ENCODE peak calls at places on chromosomes 13 and 19, in seven cellular contexts. B is stomach, H is neuronal stem cell, W is transverse colon, X is PC-9, V is RWPE2, E is thyroid gland. I is an unnamed sample.

GRCh38 chr13:43223206-43223605 is 199.8 kb downstream of the DNAJC15 start:
- DNase-seq in B (no peak), V (no peak), W (no peak), X (no peak), H (no peak), E (no peak), I (no peak)

GRCh38 chr13:25203256-25203794 is 31.2 kb upstream of the AMER2 start:
- DNase-seq in W (no peak), V (no peak), B (no peak), X (no peak), H (no peak), E (peak; percentile 47), I (no peak)

GRCh38 chr13:65309906-65310305 is 1920.2 kb downstream of the PCDH9 start:
- DNase-seq in H (no peak), B (no peak), X (no peak), W (no peak), E (no peak), V (no peak), I (no peak)

GRCh38 chr19:8578642-8579265 is 1.5 kb upstream of the MYO1F start:
- DNase-seq in W (peak; percentile 85), E (peak; percentile 68), B (peak; percentile 83), H (peak; percentile 76), V (no peak), X (peak; percentile 55), I (peak; percentile 88)

GRCh38 chr13:30872685-30873443 is 33.2 kb upstream of the MEDAG start:
- DNase-seq in B (no peak), E (peak; percentile 54), W (no peak), H (peak; percentile 77), V (no peak), X (no peak), I (no peak)

GRCh38 chr13:105920375-105920774 is 615.1 kb downstream of the EFNB2 start:
- DNase-seq in X (peak; percentile 93), E (no peak), B (no peak), W (peak; percentile 21), V (no peak), H (peak; percentile 58), I (no peak)

GRCh38 chr19:1528596-1529429 is 4.9 kb downstream of the PLK5 start:
- DNase-seq in H (no peak), V (no peak), B (no peak), E (no peak), X (no peak), W (no peak), I (no peak)

GRCh38 chr13:45198041-45198440 is 2.8 kb downstream of the KCTD4 start:
- DNase-seq in X (no peak), W (no peak), B (no peak), V (no peak), E (no peak), H (no peak), I (no peak)

GRCh38 chr19:14061751-14062557 is at the start of gene PALM3:
- DNase-seq in X (peak; percentile 66), V (no peak), H (no peak), W (peak; percentile 35), E (peak; percentile 95), B (peak; percentile 90), I (no peak)

GRCh38 chr13:36345438-36346221 is 564 bp downstream of the SPART start:
- DNase-seq in W (peak; percentile 60), X (peak; percentile 84), V (no peak), E (peak; percentile 70), B (peak; percentile 67), H (peak; percentile 58), I (peak; percentile 16)

GRCh38 chr13:40302351-40302750 is 364.1 kb downstream of the FOXO1 start:
- DNase-seq in H (no peak), B (no peak), E (no peak), W (no peak), X (no peak), V (no peak), I (no peak)

GRCh38 chr13:104641309-104641708 is 1575.1 kb upstream of the SLC10A2 start:
- DNase-seq in X (peak; percentile 75), H (no peak), B (no peak), V (no peak), E (no peak), W (no peak), I (no peak)

GRCh38 chr13:111859361-111860105 is 207.4 kb upstream of the SOX1 start:
- DNase-seq in W (no peak), V (no peak), E (no peak), B (no peak), H (no peak), X (no peak), I (no peak)

GRCh38 chr19:36605839-36606478 is 846 bp downstream of the ZNF382 start:
- DNase-seq in B (no peak), H (peak; percentile 0), W (no peak), X (no peak), E (peak; percentile 5), V (no peak), I (no peak)

GRCh38 chr19:36605101-36605838 is at the start of gene ZNF382:
- DNase-seq in E (peak; percentile 80), V (peak; percentile 59), X (no peak), W (peak; percentile 57), H (peak; percentile 60), B (peak; percentile 40), I (peak; percentile 82)

DNA sequence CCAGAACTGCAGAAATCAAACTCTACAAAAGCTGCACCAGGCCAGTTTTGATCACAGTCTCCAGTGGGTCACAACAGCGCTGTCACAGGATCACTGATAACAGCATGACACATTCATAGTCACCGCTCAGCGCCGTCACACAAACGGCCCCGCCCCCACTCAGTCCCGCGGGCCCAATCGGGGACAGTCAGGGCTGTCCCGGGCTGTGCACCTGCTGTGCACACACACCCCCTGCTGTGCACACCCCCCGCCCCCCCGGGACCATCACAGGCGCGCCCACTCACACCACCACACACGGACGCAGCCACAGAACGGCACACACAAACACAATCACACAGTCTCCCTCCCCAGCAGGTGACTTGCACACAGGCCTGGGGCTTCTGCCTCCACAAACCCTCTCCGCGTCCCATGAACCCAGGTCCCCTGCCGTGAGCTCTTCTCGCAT is 435 bp upstream of the ZNF382 start:
- DNase-seq in H (no peak), E (peak; percentile 70), B (peak; percentile 44), W (peak; percentile 38), X (no peak), V (no peak), I (peak; percentile 72)
- H3K27ac ChIP-seq in H (no peak overlapping the region), E (peak overlapping the region; percentile 72), B (peak overlapping the region; percentile 40), W (peak overlapping the region; percentile 80), X (no peak overlapping the region), V (no peak overlapping the region), I (peak overlapping the region; percentile 95)

GRCh38 chr19:41219924-41220567 is 1.0 kb downstream of the AXL start:
- DNase-seq in B (no peak), X (no peak), W (peak; percentile 25), H (no peak), V (no peak), E (no peak), I (no peak)
- H3K27ac ChIP-seq in B (peak overlapping the region; percentile 72), X (no peak overlapping the region), W (peak overlapping the region; percentile 92), H (no peak overlapping the region), V (peak overlapping the region; percentile 95), E (peak overlapping the region; percentile 85), I (no peak overlapping the region)

GRCh38 chr19:17656970-17657369 is 31.2 kb downstream of the UNC13A start:
- DNase-seq in V (no peak), B (no peak), E (no peak), H (no peak), X (no peak), W (no peak), I (no peak)

GRCh38 chr19:17658666-17659065 is 29.5 kb downstream of the UNC13A start:
- DNase-seq in W (no peak), V (no peak), B (no peak), E (no peak), X (no peak), H (no peak), I (no peak)

GRCh38 chr19:17659996-17660395 is 28.2 kb downstream of the UNC13A start:
- DNase-seq in H (no peak), B (no peak), W (no peak), X (no peak), V (no peak), E (no peak), I (no peak)

GRCh38 chr19:17655751-17656480 is 32.2 kb downstream of the UNC13A start:
- DNase-seq in X (no peak), V (no peak), W (no peak), E (no peak), B (no peak), H (no peak), I (no peak)

DNA sequence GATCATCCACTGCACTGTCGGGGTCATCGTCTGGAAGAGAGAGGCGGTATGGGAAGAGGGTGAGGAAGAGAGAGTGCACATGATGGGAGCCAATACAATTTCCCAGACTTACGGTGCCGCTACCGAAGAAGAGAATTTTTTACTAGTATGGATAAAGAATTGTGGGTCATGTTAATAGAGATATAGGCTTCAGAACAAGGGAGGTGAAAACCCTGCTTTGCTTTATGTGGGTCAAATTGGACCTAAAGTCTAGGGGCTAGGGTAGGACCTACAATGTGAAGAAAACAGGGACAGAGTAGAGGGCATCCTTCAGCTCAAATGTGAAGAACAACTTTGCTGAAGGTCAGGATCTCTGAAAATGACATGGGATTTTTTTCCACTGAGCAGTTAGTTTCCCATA is 29.9 kb downstream of the UNC13A start:
- DNase-seq in W (no peak), X (no peak), E (no peak), V (no peak), H (no peak), B (no peak), I (no peak)
- H3K27ac ChIP-seq in W (no peak overlapping the region), X (no peak overlapping the region), E (no peak overlapping the region), V (no peak overlapping the region), H (no peak overlapping the region), B (no peak overlapping the region), I (no peak overlapping the region)

GRCh38 chr19:18660051-18660910 is 23.2 kb upstream of the CRTC1 start:
- DNase-seq in W (peak; percentile 28), X (no peak), H (no peak), B (no peak), E (no peak), V (peak; percentile 60), I (no peak)
- H3K27ac ChIP-seq in W (peak overlapping the region; percentile 69), X (no peak overlapping the region), H (no peak overlapping the region), B (no peak overlapping the region), E (peak overlapping the region; percentile 65), V (no peak overlapping the region), I (no peak overlapping the region)

GRCh38 chr19:47066376-47067214 is 18.2 kb upstream of the TMEM160 start:
- DNase-seq in B (no peak), W (no peak), E (no peak), X (no peak), H (no peak), V (no peak), I (no peak)

GRCh38 chr19:47068246-47068645 is 19.8 kb upstream of the TMEM160 start:
- DNase-seq in E (no peak), V (no peak), H (no peak), X (no peak), B (no peak), W (no peak), I (no peak)

GRCh38 chr19:47065242-47065641 is 16.8 kb upstream of the TMEM160 start:
- DNase-seq in B (no peak), H (no peak), W (no peak), E (no peak), X (no peak), V (no peak), I (no peak)

GRCh38 chr19:47067215-47067847 is 18.9 kb upstream of the TMEM160 start:
- DNase-seq in W (no peak), V (no peak), H (no peak), E (no peak), B (no peak), X (no peak), I (no peak)

GRCh38 chr19:47063874-47064273 is 15.4 kb upstream of the TMEM160 start:
- DNase-seq in H (no peak), V (no peak), B (no peak), W (no peak), E (no peak), X (no peak), I (no peak)
- H3K27ac ChIP-seq in H (peak overlapping the region; percentile 44), V (no peak overlapping the region), B (no peak overlapping the region), W (no peak overlapping the region), E (no peak overlapping the region), X (no peak overlapping the region), I (no peak overlapping the region)

I was measured in CD4-positive, alpha-beta T cell.